ENCODE peak calls at places on chromosomes 4 and X, in nine cellular contexts. One of them, this sample, is unnamed. For H3K36me3, the result is how much of the 10 kb centered on the place peaks cover.

GRCh38 chr4:119623025-119623424 is 5.6 kb downstream of the PDE5A start:
- DNase-seq in cardiac muscle cell: peak
- DNase-seq in IMR-90: peak
- DNase-seq in left ventricle myocardium inferior: no peak
- DNase-seq in lung: no peak
- DNase-seq in GM23338: no peak
- DNase-seq in GM23248: peak
- DNase-seq in mesendoderm: no peak
- DNase-seq in NT2/D1: no peak
- DNase-seq in this sample: peak

GRCh38 chr4:185110375-185110823 is 32.7 kb upstream of the SLC25A4 start:
- DNase-seq in GM23248: no peak
- DNase-seq in left ventricle myocardium inferior: no peak
- DNase-seq in lung: no peak
- DNase-seq in cardiac muscle cell: no peak
- DNase-seq in IMR-90: no peak
- DNase-seq in NT2/D1: no peak
- DNase-seq in GM23338: no peak
- DNase-seq in mesendoderm: no peak
- DNase-seq in this sample: peak

GRCh38 chr4:16492872-16493271 is 266.6 kb upstream of the TAPT1 start:
- DNase-seq in GM23338: peak
- DNase-seq in NT2/D1: no peak
- DNase-seq in IMR-90: no peak
- DNase-seq in left ventricle myocardium inferior: no peak
- DNase-seq in lung: no peak
- DNase-seq in mesendoderm: peak
- DNase-seq in cardiac muscle cell: no peak
- DNase-seq in GM23248: no peak
- DNase-seq in this sample: no peak

GRCh38 chr4:114539985-114540384 is 58.6 kb upstream of the UGT8 start:
- DNase-seq in cardiac muscle cell: no peak
- DNase-seq in NT2/D1: no peak
- DNase-seq in mesendoderm: no peak
- DNase-seq in GM23338: no peak
- DNase-seq in lung: no peak
- DNase-seq in GM23248: no peak
- DNase-seq in IMR-90: no peak
- DNase-seq in left ventricle myocardium inferior: no peak
- DNase-seq in this sample: no peak

GRCh38 chr4:71441186-71442169 is 102.7 kb downstream of the SLC4A4 start:
- DNase-seq in cardiac muscle cell: no peak
- DNase-seq in GM23338: no peak
- DNase-seq in lung: no peak
- DNase-seq in NT2/D1: no peak
- DNase-seq in IMR-90: peak
- DNase-seq in GM23248: no peak
- DNase-seq in mesendoderm: no peak
- DNase-seq in left ventricle myocardium inferior: no peak
- DNase-seq in this sample: peak

GRCh38 chr4:84915396-84915780 is 51.1 kb downstream of the WDFY3 start:
- DNase-seq in IMR-90: peak
- DNase-seq in lung: no peak
- DNase-seq in GM23248: no peak
- DNase-seq in mesendoderm: no peak
- DNase-seq in left ventricle myocardium inferior: no peak
- DNase-seq in GM23338: no peak
- DNase-seq in NT2/D1: no peak
- DNase-seq in cardiac muscle cell: no peak
- DNase-seq in this sample: no peak

GRCh38 chr4:139853309-139853708 is 187.7 kb downstream of the MGST2 start:
- DNase-seq in IMR-90: no peak
- DNase-seq in GM23338: peak
- DNase-seq in cardiac muscle cell: no peak
- DNase-seq in NT2/D1: peak
- DNase-seq in GM23248: no peak
- DNase-seq in left ventricle myocardium inferior: no peak
- DNase-seq in lung: no peak
- DNase-seq in mesendoderm: peak
- DNase-seq in this sample: no peak

GRCh38 chrX:11193035-11193469 is 81.9 kb downstream of the HCCS start:
- DNase-seq in lung: no peak
- DNase-seq in left ventricle myocardium inferior: no peak
- DNase-seq in GM23248: peak
- DNase-seq in NT2/D1: no peak
- DNase-seq in IMR-90: peak
- DNase-seq in mesendoderm: no peak
- DNase-seq in GM23338: no peak
- DNase-seq in cardiac muscle cell: peak
- DNase-seq in this sample: peak

GRCh38 chr4:87011340-87012034 is 76.7 kb downstream of the AFF1 start:
- DNase-seq in mesendoderm: peak
- DNase-seq in GM23338: peak
- DNase-seq in cardiac muscle cell: peak
- DNase-seq in lung: no peak
- DNase-seq in IMR-90: peak
- DNase-seq in left ventricle myocardium inferior: no peak
- DNase-seq in GM23248: peak
- DNase-seq in NT2/D1: peak
- DNase-seq in this sample: peak

GRCh38 chrX:45697591-45697990 is 496.9 kb upstream of the DIPK2B start:
- DNase-seq in left ventricle myocardium inferior: no peak
- DNase-seq in IMR-90: peak
- DNase-seq in lung: no peak
- DNase-seq in cardiac muscle cell: peak
- DNase-seq in NT2/D1: no peak
- DNase-seq in GM23248: peak
- DNase-seq in GM23338: no peak
- DNase-seq in mesendoderm: no peak
- DNase-seq in this sample: peak

GRCh38 chr4:1767770-1768366 is 25.2 kb upstream of the FGFR3 start:
- DNase-seq in NT2/D1: peak
- DNase-seq in mesendoderm: peak
- DNase-seq in left ventricle myocardium inferior: no peak
- DNase-seq in cardiac muscle cell: peak
- DNase-seq in lung: peak
- DNase-seq in GM23248: peak
- DNase-seq in GM23338: peak
- DNase-seq in IMR-90: peak
- DNase-seq in this sample: peak

GRCh38 chr4:687048-687974 is 1.6 kb downstream of the SLC49A3 start:
- DNase-seq in NT2/D1: no peak
- DNase-seq in GM23338: no peak
- DNase-seq in mesendoderm: peak
- DNase-seq in cardiac muscle cell: peak
- DNase-seq in lung: peak
- DNase-seq in IMR-90: peak
- DNase-seq in left ventricle myocardium inferior: peak
- DNase-seq in GM23248: peak
- DNase-seq in this sample: peak

GRCh38 chr4:23368081-23368697 is 521.7 kb downstream of the PPARGC1A start:
- DNase-seq in GM23248: no peak
- DNase-seq in GM23338: peak
- DNase-seq in IMR-90: peak
- DNase-seq in NT2/D1: no peak
- DNase-seq in cardiac muscle cell: peak
- DNase-seq in left ventricle myocardium inferior: no peak
- DNase-seq in lung: peak
- DNase-seq in mesendoderm: peak
- DNase-seq in this sample: peak

GRCh38 chrX:41334866-41335589 is 1.1 kb downstream of the DDX3X start:
- DNase-seq in GM23338: peak
- DNase-seq in mesendoderm: peak
- DNase-seq in NT2/D1: no peak
- DNase-seq in left ventricle myocardium inferior: peak
- DNase-seq in lung: peak
- DNase-seq in cardiac muscle cell: peak
- DNase-seq in IMR-90: peak
- DNase-seq in GM23248: peak
- DNase-seq in this sample: no peak

GRCh38 chr4:17613761-17614415 is 553 bp upstream of the MED28 start:
- DNase-seq in IMR-90: peak
- DNase-seq in GM23338: peak
- DNase-seq in NT2/D1: peak
- DNase-seq in cardiac muscle cell: peak
- DNase-seq in lung: peak
- DNase-seq in mesendoderm: no peak
- DNase-seq in GM23248: peak
- DNase-seq in left ventricle myocardium inferior: no peak
- DNase-seq in this sample: peak

GRCh38 chrX:34223574-34223973 is 91.5 kb upstream of the FAM47A start:
- DNase-seq in left ventricle myocardium inferior: no peak
- DNase-seq in lung: no peak
- DNase-seq in cardiac muscle cell: no peak
- DNase-seq in mesendoderm: no peak
- DNase-seq in NT2/D1: no peak
- DNase-seq in GM23248: no peak
- DNase-seq in GM23338: no peak
- DNase-seq in IMR-90: no peak
- DNase-seq in this sample: no peak

GRCh38 chr4:127642169-127642568 is 9.4 kb downstream of the INTU start:
- DNase-seq in GM23248: peak
- DNase-seq in mesendoderm: no peak
- DNase-seq in IMR-90: peak
- DNase-seq in NT2/D1: no peak
- DNase-seq in GM23338: no peak
- DNase-seq in lung: no peak
- DNase-seq in cardiac muscle cell: no peak
- DNase-seq in left ventricle myocardium inferior: no peak
- DNase-seq in this sample: no peak
- H3K4me3 ChIP-seq in GM23248: peak
- H3K4me3 ChIP-seq in mesendoderm: no peak
- H3K4me3 ChIP-seq in IMR-90: no peak
- H3K4me3 ChIP-seq in NT2/D1: no peak
- H3K4me3 ChIP-seq in GM23338: no peak
- H3K4me3 ChIP-seq in lung: no peak
- H3K4me3 ChIP-seq in cardiac muscle cell: no peak
- H3K4me3 ChIP-seq in left ventricle myocardium inferior: no peak
- H3K4me3 ChIP-seq in this sample: no peak

GRCh38 chr4:121819216-121819980 is 4.3 kb downstream of the CCNA2 start:
- DNase-seq in IMR-90: no peak
- DNase-seq in lung: no peak
- DNase-seq in left ventricle myocardium inferior: no peak
- DNase-seq in mesendoderm: no peak
- DNase-seq in GM23338: no peak
- DNase-seq in GM23248: peak
- DNase-seq in NT2/D1: no peak
- DNase-seq in cardiac muscle cell: peak
- DNase-seq in this sample: no peak
- H3K36me3 ChIP-seq in IMR-90: under half
- H3K36me3 ChIP-seq in lung: under half
- H3K36me3 ChIP-seq in left ventricle myocardium inferior: under half
- H3K36me3 ChIP-seq in mesendoderm: under half
- H3K36me3 ChIP-seq in GM23338: half or more
- H3K36me3 ChIP-seq in GM23248: under half
- H3K36me3 ChIP-seq in NT2/D1: half or more
- H3K36me3 ChIP-seq in cardiac muscle cell: half or more
- H3K36me3 ChIP-seq in this sample: under half

GRCh38 chrX:130516123-130516522 is 114.3 kb downstream of the RBMX2 start:
- DNase-seq in NT2/D1: no peak
- DNase-seq in GM23338: no peak
- DNase-seq in mesendoderm: no peak
- DNase-seq in lung: no peak
- DNase-seq in GM23248: no peak
- DNase-seq in IMR-90: no peak
- DNase-seq in left ventricle myocardium inferior: no peak
- DNase-seq in cardiac muscle cell: no peak
- DNase-seq in this sample: no peak
- H3K4me3 ChIP-seq in NT2/D1: no peak
- H3K4me3 ChIP-seq in GM23338: no peak
- H3K4me3 ChIP-seq in mesendoderm: no peak
- H3K4me3 ChIP-seq in lung: no peak
- H3K4me3 ChIP-seq in GM23248: no peak
- H3K4me3 ChIP-seq in IMR-90: no peak
- H3K4me3 ChIP-seq in left ventricle myocardium inferior: no peak
- H3K4me3 ChIP-seq in cardiac muscle cell: no peak
- H3K4me3 ChIP-seq in this sample: no peak

GRCh38 chr4:73589887-73590801 is 30.1 kb downstream of the RASSF6 start:
- DNase-seq in mesendoderm: peak
- DNase-seq in cardiac muscle cell: peak
- DNase-seq in IMR-90: no peak
- DNase-seq in GM23338: no peak
- DNase-seq in left ventricle myocardium inferior: no peak
- DNase-seq in lung: no peak
- DNase-seq in GM23248: no peak
- DNase-seq in NT2/D1: no peak
- DNase-seq in this sample: peak

GRCh38 chr4:73586040-73586439 is 34.2 kb downstream of the RASSF6 start:
- DNase-seq in cardiac muscle cell: no peak
- DNase-seq in mesendoderm: no peak
- DNase-seq in NT2/D1: no peak
- DNase-seq in left ventricle myocardium inferior: no peak
- DNase-seq in lung: no peak
- DNase-seq in GM23248: no peak
- DNase-seq in IMR-90: no peak
- DNase-seq in GM23338: no peak
- DNase-seq in this sample: peak

GRCh38 chr4:73585345-73585744 is 34.9 kb downstream of the RASSF6 start:
- DNase-seq in IMR-90: no peak
- DNase-seq in mesendoderm: no peak
- DNase-seq in left ventricle myocardium inferior: no peak
- DNase-seq in lung: no peak
- DNase-seq in GM23248: no peak
- DNase-seq in NT2/D1: no peak
- DNase-seq in cardiac muscle cell: no peak
- DNase-seq in GM23338: no peak
- DNase-seq in this sample: no peak

GRCh38 chr4:73588613-73589012 is 31.6 kb downstream of the RASSF6 start:
- DNase-seq in mesendoderm: no peak
- DNase-seq in GM23248: no peak
- DNase-seq in GM23338: no peak
- DNase-seq in NT2/D1: no peak
- DNase-seq in cardiac muscle cell: no peak
- DNase-seq in left ventricle myocardium inferior: no peak
- DNase-seq in IMR-90: no peak
- DNase-seq in lung: no peak
- DNase-seq in this sample: no peak

DNA sequence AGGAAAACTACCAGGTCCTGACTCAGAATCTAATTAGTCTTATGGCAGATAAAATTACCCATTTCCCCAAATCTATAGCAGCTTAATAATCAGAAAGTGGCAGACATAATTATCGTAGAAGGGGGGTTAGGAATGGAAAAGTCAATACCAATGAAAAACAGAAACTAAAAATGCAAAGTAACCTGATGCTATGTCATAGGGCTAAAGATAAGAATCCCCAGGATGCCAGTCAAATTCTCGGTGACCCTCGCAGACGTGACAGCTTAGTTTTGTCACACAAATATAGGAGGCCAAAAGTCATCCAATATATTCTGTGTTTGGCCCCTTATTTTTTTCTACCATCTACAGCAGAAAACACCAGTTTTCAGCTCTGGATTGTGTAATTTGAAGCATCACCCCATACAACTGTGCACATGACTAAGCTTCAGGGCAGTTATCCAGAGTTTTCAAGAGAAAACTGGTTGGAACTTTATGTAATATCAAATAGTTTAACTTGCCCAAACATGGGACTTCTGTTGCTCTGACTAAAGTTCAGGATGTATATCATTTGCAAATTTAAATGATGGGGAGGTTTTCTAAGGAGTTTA is 30.9 kb downstream of the RASSF6 start:
- DNase-seq in lung: no peak
- DNase-seq in GM23248: peak
- DNase-seq in mesendoderm: peak
- DNase-seq in IMR-90: peak
- DNase-seq in GM23338: no peak
- DNase-seq in left ventricle myocardium inferior: no peak
- DNase-seq in cardiac muscle cell: peak
- DNase-seq in NT2/D1: no peak
- DNase-seq in this sample: peak
- H3K36me3 ChIP-seq in lung: under half
- H3K36me3 ChIP-seq in GM23248: under half
- H3K36me3 ChIP-seq in mesendoderm: under half
- H3K36me3 ChIP-seq in IMR-90: under half
- H3K36me3 ChIP-seq in GM23338: under half
- H3K36me3 ChIP-seq in left ventricle myocardium inferior: under half
- H3K36me3 ChIP-seq in cardiac muscle cell: under half
- H3K36me3 ChIP-seq in NT2/D1: under half
- H3K36me3 ChIP-seq in this sample: under half

This sample was measured in bronchial epithelial cell.